ENCODE peak calls at places on chromosomes 11 and 22, in six cellular contexts. S is Karpas-422, U is OCI-LY7, K is neural progenitor cell, X is HCT116, E is osteoblast. Q is an unnamed sample.

GRCh38 chr11:115185931-115186330 is 318.3 kb downstream of the CADM1 start:
- DNase-seq in K (no peak), X (no peak), U (no peak), E (no peak), S (no peak), Q (no peak)

GRCh38 chr11:36073411-36074203 is 129.7 kb downstream of the LDLRAD3 start:
- DNase-seq in U (no peak), S (no peak), X (no peak), E (peak), K (peak), Q (peak)

GRCh38 chr11:68337399-68337835 is 25.0 kb downstream of the LRP5 start:
- DNase-seq in S (no peak), K (no peak), U (no peak), X (no peak), E (peak), Q (no peak)

GRCh38 chr11:3001496-3001895 is 9.4 kb upstream of the NAP1L4 start:
- DNase-seq in K (no peak), E (no peak), S (no peak), U (no peak), X (no peak), Q (no peak)

GRCh38 chr11:61688368-61689163 is 8.4 kb downstream of the DAGLA start:
- DNase-seq in X (no peak), E (peak), U (no peak), S (no peak), K (no peak), Q (peak)

GRCh38 chr22:20114506-20115475 is 1.1 kb upstream of the RANBP1 start:
- DNase-seq in U (no peak), K (no peak), S (no peak), E (peak), X (no peak), Q (no peak)

GRCh38 chr11:80379620-80380278 is 938.9 kb upstream of the TENM4 start:
- DNase-seq in E (no peak), S (no peak), U (no peak), X (no peak), K (no peak), Q (no peak)

GRCh38 chr11:111652184-111652583 is 49.9 kb downstream of the SIK2 start:
- DNase-seq in K (no peak), U (no peak), S (no peak), E (no peak), X (no peak), Q (peak)

GRCh38 chr11:6611092-6612007 is 666 bp downstream of the TAF10 start:
- DNase-seq in X (no peak), S (peak), E (no peak), K (peak), U (peak), Q (peak)

GRCh38 chr11:77140231-77140959 is 12.3 kb downstream of the MYO7A start:
- DNase-seq in U (no peak), X (no peak), K (peak), S (no peak), E (peak), Q (peak)

GRCh38 chr22:28373841-28374240 is 305.8 kb downstream of the TTC28 start:
- DNase-seq in U (no peak), X (no peak), K (no peak), E (peak), S (no peak), Q (peak)
- H3K4me2 ChIP-seq in U (no peak), X (no peak), K (no peak), E (peak), S (no peak), Q (peak)

GRCh38 chr22:23178512-23179254 is 1.6 kb upstream of the BCR start:
- DNase-seq in X (peak), U (peak), K (peak), S (peak), E (peak), Q (peak)
- H3K4me2 ChIP-seq in X (no peak), U (peak), K (no peak), S (peak), E (peak), Q (no peak)

GRCh38 chr22:21942939-21943338 is 9.7 kb downstream of the PPM1F start:
- DNase-seq in K (no peak), U (no peak), S (no peak), X (no peak), E (no peak), Q (peak)
- H3K4me2 ChIP-seq in K (no peak), U (no peak), S (no peak), X (peak), E (peak), Q (peak)

GRCh38 chr11:10323793-10324170 is 18.9 kb downstream of the ADM start:
- DNase-seq in E (no peak), U (no peak), S (no peak), X (no peak), K (no peak), Q (peak)
- H3K4me2 ChIP-seq in E (peak), U (no peak), S (no peak), X (no peak), K (no peak), Q (peak)

DNA sequence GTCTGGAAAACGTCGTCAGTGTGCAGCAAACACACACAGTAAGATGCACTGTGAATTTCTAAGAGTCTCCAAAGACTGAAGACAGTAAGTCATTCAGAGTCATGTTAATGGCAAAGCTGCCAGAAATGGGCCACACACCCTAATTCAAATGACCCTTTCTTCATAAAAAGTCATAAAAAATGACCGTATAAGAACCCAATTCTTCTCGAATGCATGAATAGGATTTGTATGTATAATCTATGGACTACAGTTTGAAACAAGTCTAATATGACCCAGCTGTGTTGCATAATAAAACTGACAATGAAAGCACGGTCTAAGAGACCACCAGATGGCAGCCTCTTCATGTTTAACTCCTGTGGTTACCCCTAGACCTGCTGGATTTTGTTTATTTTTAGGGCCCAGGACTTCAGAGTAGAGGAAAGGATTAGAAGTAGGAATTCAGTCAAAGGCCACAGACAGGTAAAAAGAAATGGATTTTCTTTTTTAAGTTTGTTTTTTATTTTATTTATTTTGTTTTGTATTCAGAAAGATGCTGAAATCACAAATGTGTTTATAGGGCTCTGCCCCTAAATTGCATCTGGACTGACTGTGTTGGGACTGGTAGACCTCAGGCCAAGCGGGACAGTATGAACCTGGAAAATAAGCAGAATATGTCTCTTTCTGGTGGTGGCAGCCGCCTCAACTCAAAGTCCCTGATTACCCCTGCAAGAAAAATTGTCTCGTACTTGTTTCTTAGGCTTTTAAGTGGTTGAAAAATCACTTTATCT is 32.1 kb upstream of the SLC5A12 start:
- DNase-seq in K (peak), U (peak), S (peak), X (peak), E (no peak), Q (peak)
- H3K4me2 ChIP-seq in K (no peak), U (no peak), S (no peak), X (no peak), E (no peak), Q (no peak)

DNA sequence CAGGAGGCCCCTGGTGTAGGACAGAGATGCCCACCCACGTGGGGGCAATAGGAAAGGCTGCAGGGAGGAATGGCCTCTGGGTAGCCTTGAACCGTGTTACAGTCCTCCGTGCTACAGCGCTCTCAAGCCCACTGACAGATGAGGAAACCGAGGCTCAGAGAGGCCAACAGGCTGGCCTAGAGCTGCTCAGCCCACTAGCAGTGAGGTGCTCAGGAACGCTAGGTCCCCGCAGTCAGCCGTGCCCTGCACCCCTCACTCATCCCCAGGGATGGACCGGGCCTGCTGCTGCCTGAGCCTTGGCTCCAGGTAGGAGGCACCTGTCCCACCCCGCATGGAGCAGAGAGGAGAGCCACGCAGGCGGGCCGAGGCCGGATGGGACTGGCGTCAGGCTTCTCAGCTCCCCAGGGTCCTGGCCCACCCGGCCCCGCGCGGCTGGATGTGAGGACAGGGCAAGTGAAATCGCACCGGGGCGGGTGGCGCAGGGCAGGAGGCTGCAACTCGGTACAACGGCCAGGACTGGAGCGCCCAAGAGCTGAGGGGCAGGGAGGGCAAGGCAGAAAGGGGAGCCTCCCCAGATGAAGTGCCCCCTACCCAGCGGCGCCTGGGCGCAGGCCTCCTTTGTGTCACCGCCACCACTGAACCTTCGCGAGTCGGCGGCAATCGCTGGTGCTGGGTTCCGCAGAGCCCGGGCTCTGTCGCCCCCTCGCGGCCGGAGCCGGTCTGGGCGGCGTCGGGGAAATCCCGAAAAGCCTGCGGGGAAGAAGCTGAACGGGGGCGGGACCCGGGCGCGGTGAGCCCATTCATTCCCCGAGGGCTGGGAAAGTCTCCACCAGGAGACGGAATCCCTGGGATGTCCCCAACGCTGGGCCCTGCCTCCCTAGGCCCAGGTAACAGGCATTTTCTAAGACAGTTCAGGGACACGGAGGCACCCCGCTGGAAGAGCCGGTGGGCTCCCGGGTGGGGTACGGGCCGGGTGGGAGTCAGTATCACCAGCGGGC is 8.4 kb upstream of the SLC2A11 start:
- DNase-seq in X (peak), E (peak), S (peak), U (peak), K (peak), Q (peak)
- H3K4me2 ChIP-seq in X (peak), E (peak), S (peak), U (peak), K (peak), Q (peak)

GRCh38 chr11:69807416-69807815 is 11.8 kb downstream of the FGF3 start:
- DNase-seq in E (peak), S (no peak), X (no peak), K (no peak), U (no peak), Q (no peak)
- H3K4me2 ChIP-seq in E (no peak), S (no peak), X (no peak), K (no peak), U (no peak), Q (no peak)

DNA sequence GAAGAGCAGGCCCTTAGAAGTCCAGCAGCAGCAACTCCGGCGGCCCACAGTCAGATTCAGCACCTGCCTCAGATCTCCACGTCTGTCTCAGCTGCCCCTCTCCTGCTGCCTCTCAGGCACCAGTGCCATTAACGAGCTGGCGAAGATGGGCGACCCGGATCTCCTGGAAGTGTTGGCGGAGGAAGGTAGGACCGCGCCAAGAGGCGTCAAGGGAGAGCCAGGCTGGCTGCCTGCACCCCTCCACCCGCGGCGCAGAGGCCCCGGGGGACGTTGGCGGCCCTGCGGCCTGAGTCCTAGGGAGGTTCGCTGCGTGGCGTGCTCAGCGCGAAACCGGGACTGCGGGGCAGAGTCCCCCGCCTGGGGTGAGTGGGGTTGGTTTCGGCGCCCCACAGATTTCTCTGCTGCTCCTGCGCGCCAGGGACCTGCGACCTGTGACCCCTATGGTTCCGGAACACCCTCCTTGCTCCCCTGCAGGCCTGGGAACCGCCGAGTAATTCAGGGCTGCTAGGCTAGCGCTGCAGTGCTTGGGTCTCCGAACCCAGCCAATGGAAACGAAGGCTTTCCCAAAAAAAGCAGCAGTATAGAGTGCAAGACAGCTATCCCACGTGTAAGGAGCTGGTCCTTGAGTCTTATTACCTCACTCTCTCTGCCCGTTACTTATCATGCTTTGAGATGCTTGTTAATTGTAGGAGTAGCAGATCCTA is 615 bp downstream of the ANO5 start:
- DNase-seq in K (peak), U (no peak), E (peak), S (no peak), X (no peak), Q (peak)
- H3K4me2 ChIP-seq in K (peak), U (no peak), E (peak), S (no peak), X (peak), Q (peak)